ENCODE peak calls at places on chromosomes 13 and 19, in ten cellular contexts. P is upper lobe of left lung; K is GM23338; L is esophagus squamous epithelium; J is activated CD8-positive, alpha-beta T cell treated with anti-CD3 and anti-CD28 coated beads for 36 hours; M is endothelial cell; Y is astrocyte; N is pancreas; I is natural killer cell; U is kidney epithelial cell. R is an unnamed sample.

GRCh38 chr19:58562126-58563033 is 4.0 kb upstream of the UBE2M start:
- DNase-seq in U (no peak), P (no peak), N (peak; percentile 68), Y (peak; percentile 44), M (peak; percentile 35), L (no peak), J (peak; percentile 53), K (peak; percentile 78), I (no peak), R (peak; percentile 68)

GRCh38 chr13:24178847-24179845 is 18.6 kb downstream of the SPATA13 start:
- DNase-seq in J (peak; percentile 15), M (no peak), K (no peak), U (no peak), L (no peak), P (no peak), Y (peak; percentile 77), I (no peak), N (no peak), R (no peak)

GRCh38 chr19:1852294-1852646 is 4.0 kb upstream of the REXO1 start:
- DNase-seq in N (peak; percentile 39), L (no peak), M (peak; percentile 11), Y (no peak), U (no peak), J (peak; percentile 62), P (no peak), I (no peak), K (no peak), R (no peak)

GRCh38 chr19:1158885-1159448 is 15.1 kb downstream of the SBNO2 start:
- DNase-seq in I (no peak), N (peak; percentile 31), U (no peak), Y (no peak), K (no peak), L (no peak), J (no peak), M (no peak), P (no peak), R (no peak)

GRCh38 chr19:50556236-50557008 is 11.8 kb downstream of the LRRC4B start:
- DNase-seq in U (peak; percentile 19), I (peak; percentile 74), N (peak; percentile 79), P (peak; percentile 65), K (peak; percentile 98), M (peak; percentile 37), L (no peak), J (peak; percentile 91), Y (peak; percentile 6), R (peak; percentile 99)

GRCh38 chr19:42066075-42066754 is 3.8 kb downstream of the GRIK5 start:
- DNase-seq in M (no peak), L (no peak), I (no peak), N (no peak), J (no peak), U (no peak), Y (peak; percentile 10), K (peak; percentile 84), P (no peak), R (peak; percentile 81)

GRCh38 chr13:97194473-97194872 is 27.7 kb upstream of the MBNL2 start:
- DNase-seq in M (no peak), U (peak; percentile 41), Y (peak; percentile 80), L (no peak), I (no peak), K (peak; percentile 43), J (no peak), N (no peak), P (no peak), R (no peak)

GRCh38 chr13:33764716-33765115 is 53.2 kb upstream of the RFC3 start:
- DNase-seq in P (no peak), L (no peak), I (no peak), K (no peak), M (no peak), Y (no peak), N (no peak), J (no peak), U (no peak), R (no peak)

GRCh38 chr19:55005684-55006488 is 32.2 kb downstream of the GP6 start:
- DNase-seq in K (peak; percentile 93), N (no peak), L (peak; percentile 40), I (peak; percentile 53), J (peak; percentile 63), Y (peak; percentile 71), U (peak; percentile 86), M (no peak), P (no peak), R (peak; percentile 88)

GRCh38 chr13:105518086-105518485 is 1017.4 kb downstream of the EFNB2 start:
- DNase-seq in K (no peak), L (no peak), N (no peak), I (no peak), J (no peak), P (no peak), Y (peak; percentile 77), M (no peak), U (peak; percentile 25), R (no peak)

GRCh38 chr19:39415111-39416046 is 2.9 kb downstream of the PLEKHG2 start:
- DNase-seq in L (no peak), N (no peak), U (no peak), Y (no peak), K (peak; percentile 64), I (no peak), P (no peak), M (no peak), J (no peak), R (peak; percentile 69)

GRCh38 chr19:39416152-39416551 is 3.7 kb downstream of the PLEKHG2 start:
- DNase-seq in U (no peak), N (no peak), J (no peak), K (no peak), I (no peak), M (no peak), P (no peak), L (no peak), Y (no peak), R (no peak)

GRCh38 chr19:39413269-39413902 is 917 bp downstream of the PLEKHG2 start:
- DNase-seq in I (peak; percentile 44), U (no peak), P (peak; percentile 37), N (peak; percentile 75), L (no peak), K (peak; percentile 74), J (peak; percentile 37), Y (no peak), M (peak; percentile 70), R (peak; percentile 86)

GRCh38 chr19:39412100-39412866 is at the start of gene PLEKHG2:
- DNase-seq in I (peak; percentile 98), J (peak; percentile 98), P (peak; percentile 98), U (peak; percentile 98), K (peak; percentile 100), N (peak; percentile 95), L (peak; percentile 96), M (peak; percentile 98), Y (peak; percentile 98), R (peak; percentile 99)

DNA sequence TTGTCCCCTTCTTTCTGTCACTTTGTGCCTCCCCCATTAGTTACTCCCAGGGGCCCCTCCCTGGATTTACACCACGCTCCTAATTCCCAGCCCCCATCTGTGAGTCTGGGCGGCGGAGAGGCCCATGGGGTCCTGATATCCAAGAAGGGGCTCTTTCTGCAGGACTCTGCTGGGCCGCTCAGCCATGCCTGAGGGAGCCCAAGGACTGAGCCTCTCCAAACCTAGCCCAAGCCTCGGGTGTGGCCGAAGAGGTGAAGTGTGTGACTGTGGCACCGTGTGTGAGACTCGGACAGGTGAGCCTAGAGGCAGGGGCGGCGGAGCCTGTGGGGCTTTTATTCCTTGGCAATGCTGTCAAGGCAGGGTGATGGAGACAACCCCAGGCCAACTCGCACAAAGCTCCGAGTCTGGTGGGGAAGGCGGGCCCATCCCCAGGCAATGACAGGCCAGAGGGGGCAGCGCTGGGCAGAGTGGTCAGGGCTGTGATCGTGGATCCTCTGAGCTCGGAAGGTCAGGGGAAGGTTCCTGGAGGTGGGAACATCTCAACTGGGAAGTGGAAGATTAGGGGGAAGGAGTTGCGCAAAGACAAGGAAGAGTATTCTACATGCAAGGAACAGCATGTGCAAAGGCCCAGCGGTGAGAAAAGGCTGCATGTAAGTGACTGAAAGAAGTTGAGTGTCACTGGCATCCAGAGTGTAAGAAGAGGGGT is 1.6 kb downstream of the PLEKHG2 start:
- DNase-seq in Y (no peak), J (no peak), U (no peak), I (no peak), M (peak; percentile 55), N (peak; percentile 55), L (no peak), K (peak; percentile 49), P (peak; percentile 31), R (peak; percentile 80)
- TF ChIP-seq CTCF in Y (no peak), J (no peak), U (peak; percentile 7), I (no peak), M (peak; percentile 13), N (no peak), L (no peak), K (peak; percentile 29), P (no peak), R (no peak)

DNA sequence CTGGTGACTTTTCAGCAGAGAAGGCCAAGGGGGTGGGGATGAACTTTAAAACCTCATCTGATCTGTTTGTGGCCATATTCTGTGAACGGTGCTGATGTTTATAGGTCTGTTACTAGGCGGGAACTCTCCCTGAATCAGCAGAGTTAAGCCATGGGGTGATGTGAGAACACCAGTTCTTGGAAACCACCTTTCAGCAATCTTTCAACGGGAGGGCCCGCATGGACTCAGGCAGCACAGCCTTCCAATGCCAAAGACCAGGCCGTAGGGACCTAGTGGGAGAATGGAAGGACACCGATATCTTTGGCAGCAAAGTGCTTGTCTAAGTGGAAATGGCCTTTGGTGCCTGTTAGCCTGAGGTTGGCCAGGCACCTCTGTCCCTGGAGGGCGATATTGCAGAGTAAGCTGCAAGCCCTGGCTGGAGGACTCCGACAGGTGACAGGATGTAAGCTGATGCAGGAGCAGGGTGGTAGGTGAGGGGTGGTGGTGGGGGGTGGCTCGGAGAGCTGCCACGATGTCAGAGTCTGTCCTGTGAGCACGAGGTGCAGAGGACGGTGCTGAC is 57.0 kb downstream of the ERCC5 start:
- DNase-seq in U (no peak), J (no peak), N (no peak), I (no peak), L (no peak), M (no peak), Y (no peak), K (peak; percentile 53), P (no peak), R (peak; percentile 75)
- TF ChIP-seq CTCF in U (no peak), J (no peak), N (no peak), I (no peak), L (no peak), M (no peak), Y (no peak), K (no peak), P (no peak), R (no peak)

DNA sequence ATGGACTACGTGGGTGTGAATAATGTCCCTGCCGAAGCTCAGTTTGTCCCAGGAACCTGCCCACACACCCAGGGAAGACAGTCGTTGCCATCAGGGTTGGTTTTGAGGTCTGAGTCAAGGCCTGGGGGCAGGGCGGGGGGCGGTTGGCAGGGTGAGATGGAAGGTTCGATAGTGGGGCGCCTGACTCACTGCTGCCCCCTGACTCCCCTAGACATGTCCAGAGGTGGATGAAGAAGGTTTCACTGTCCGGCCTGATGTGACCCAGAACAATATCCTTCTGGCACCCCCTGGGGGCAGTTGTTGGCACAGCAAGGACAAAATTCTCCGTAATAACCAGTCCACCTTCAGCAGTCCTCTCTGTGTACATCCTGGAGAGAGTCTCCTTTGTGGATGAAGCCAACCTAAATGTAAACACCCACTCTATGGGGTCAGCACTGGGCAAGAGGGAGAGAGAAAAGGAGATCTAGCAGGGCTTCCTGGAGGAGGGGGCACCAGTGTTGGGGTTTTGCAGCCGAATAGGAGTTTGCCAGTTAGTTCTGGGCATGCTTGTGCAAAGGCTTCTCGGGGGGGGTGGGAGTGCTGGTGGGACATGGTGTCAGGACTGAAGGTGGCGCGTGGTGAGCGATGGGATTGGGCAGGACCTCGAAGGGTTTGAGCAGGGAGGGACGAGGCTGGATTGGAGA is 19.6 kb upstream of the B3GNT3 start:
- DNase-seq in N (no peak), I (peak; percentile 33), Y (no peak), L (no peak), U (no peak), P (no peak), K (peak; percentile 85), J (peak; percentile 62), M (peak; percentile 83), R (peak; percentile 91)
- TF ChIP-seq CTCF in N (no peak), I (no peak), Y (peak; percentile 49), L (peak; percentile 28), U (peak; percentile 56), P (no peak), K (peak; percentile 84), J (peak; percentile 55), M (peak; percentile 76), R (peak; percentile 80)

GRCh38 chr19:13152854-13153626 is 2.8 kb downstream of the IER2 start:
- DNase-seq in M (peak; percentile 97), J (peak; percentile 95), Y (peak; percentile 83), P (peak; percentile 94), I (peak; percentile 99), N (peak; percentile 97), K (peak; percentile 98), U (no peak), L (peak; percentile 62), R (peak; percentile 99)
- TF ChIP-seq CTCF in M (no peak), J (no peak), Y (no peak), P (no peak), I (no peak), N (no peak), K (no peak), U (no peak), L (no peak), R (no peak)

R was measured in endodermal cell.